ENCODE peak calls at places on chromosomes 3 and 15, in six cellular contexts. One of them, this sample, is unnamed.

GRCh38 chr15:74725241-74725774 is at the start of gene CYP1A1:
- DNase-seq in progenitor cell of endocrine pancreas: no peak
- DNase-seq in non-pigmented ciliary epithelial cell: no peak
- DNase-seq in iris pigment epithelial cell: no peak
- DNase-seq in HEK293T: peak
- DNase-seq in AG08395: peak
- DNase-seq in this sample: no peak

GRCh38 chr3:99419111-99419510 is 219.3 kb upstream of the COL8A1 start:
- DNase-seq in progenitor cell of endocrine pancreas: no peak
- DNase-seq in non-pigmented ciliary epithelial cell: no peak
- DNase-seq in HEK293T: no peak
- DNase-seq in iris pigment epithelial cell: peak
- DNase-seq in AG08395: peak
- DNase-seq in this sample: peak

GRCh38 chr3:48157950-48158376 is 30.3 kb downstream of the CDC25A start:
- DNase-seq in iris pigment epithelial cell: peak
- DNase-seq in HEK293T: peak
- DNase-seq in progenitor cell of endocrine pancreas: peak
- DNase-seq in AG08395: peak
- DNase-seq in non-pigmented ciliary epithelial cell: no peak
- DNase-seq in this sample: peak

GRCh38 chr3:37811625-37812356 is 49.9 kb upstream of the CTDSPL start:
- DNase-seq in iris pigment epithelial cell: no peak
- DNase-seq in progenitor cell of endocrine pancreas: no peak
- DNase-seq in AG08395: no peak
- DNase-seq in non-pigmented ciliary epithelial cell: no peak
- DNase-seq in HEK293T: no peak
- DNase-seq in this sample: no peak

GRCh38 chr15:67839929-67840746 is at the start of gene RNU6-1:
- DNase-seq in iris pigment epithelial cell: peak
- DNase-seq in HEK293T: peak
- DNase-seq in AG08395: peak
- DNase-seq in progenitor cell of endocrine pancreas: peak
- DNase-seq in non-pigmented ciliary epithelial cell: peak
- DNase-seq in this sample: peak

GRCh38 chr15:89777821-89778380 is 1.8 kb downstream of the MESP2 start:
- DNase-seq in non-pigmented ciliary epithelial cell: no peak
- DNase-seq in iris pigment epithelial cell: no peak
- DNase-seq in progenitor cell of endocrine pancreas: no peak
- DNase-seq in AG08395: no peak
- DNase-seq in HEK293T: no peak
- DNase-seq in this sample: no peak

GRCh38 chr3:12141350-12141749 is 17.4 kb downstream of the TIMP4 start:
- DNase-seq in HEK293T: no peak
- DNase-seq in non-pigmented ciliary epithelial cell: no peak
- DNase-seq in progenitor cell of endocrine pancreas: no peak
- DNase-seq in AG08395: no peak
- DNase-seq in iris pigment epithelial cell: no peak
- DNase-seq in this sample: no peak

GRCh38 chr15:78101423-78102105 is 9.2 kb downstream of the SH2D7 start:
- DNase-seq in progenitor cell of endocrine pancreas: no peak
- DNase-seq in AG08395: no peak
- DNase-seq in non-pigmented ciliary epithelial cell: no peak
- DNase-seq in HEK293T: no peak
- DNase-seq in iris pigment epithelial cell: no peak
- DNase-seq in this sample: no peak

GRCh38 chr15:101436526-101436925 is 53.0 kb downstream of the PCSK6 start:
- DNase-seq in iris pigment epithelial cell: no peak
- DNase-seq in non-pigmented ciliary epithelial cell: no peak
- DNase-seq in AG08395: no peak
- DNase-seq in HEK293T: no peak
- DNase-seq in progenitor cell of endocrine pancreas: no peak
- DNase-seq in this sample: no peak

GRCh38 chr3:45153658-45154437 is 7.7 kb upstream of the CDCP1 start:
- DNase-seq in progenitor cell of endocrine pancreas: no peak
- DNase-seq in iris pigment epithelial cell: peak
- DNase-seq in non-pigmented ciliary epithelial cell: peak
- DNase-seq in HEK293T: no peak
- DNase-seq in AG08395: peak
- DNase-seq in this sample: no peak

GRCh38 chr3:123068227-123069020 is 1.6 kb downstream of the PDIA5 start:
- DNase-seq in HEK293T: peak
- DNase-seq in non-pigmented ciliary epithelial cell: no peak
- DNase-seq in AG08395: no peak
- DNase-seq in iris pigment epithelial cell: no peak
- DNase-seq in progenitor cell of endocrine pancreas: no peak
- DNase-seq in this sample: no peak

GRCh38 chr3:163916596-163917560 is 1161.4 kb downstream of the SI start:
- DNase-seq in progenitor cell of endocrine pancreas: no peak
- DNase-seq in iris pigment epithelial cell: no peak
- DNase-seq in AG08395: no peak
- DNase-seq in non-pigmented ciliary epithelial cell: no peak
- DNase-seq in HEK293T: peak
- DNase-seq in this sample: no peak

GRCh38 chr3:78728406-78729145 is 1039.2 kb downstream of the ROBO1 start:
- DNase-seq in HEK293T: peak
- DNase-seq in iris pigment epithelial cell: peak
- DNase-seq in progenitor cell of endocrine pancreas: no peak
- DNase-seq in AG08395: peak
- DNase-seq in non-pigmented ciliary epithelial cell: no peak
- DNase-seq in this sample: peak

GRCh38 chr3:189353318-189353958 is 181.7 kb downstream of the TPRG1 start:
- DNase-seq in non-pigmented ciliary epithelial cell: no peak
- DNase-seq in HEK293T: no peak
- DNase-seq in iris pigment epithelial cell: no peak
- DNase-seq in progenitor cell of endocrine pancreas: no peak
- DNase-seq in AG08395: no peak
- DNase-seq in this sample: no peak

GRCh38 chr3:113002676-113003075 is 11.9 kb downstream of the GTPBP8 start:
- DNase-seq in HEK293T: no peak
- DNase-seq in iris pigment epithelial cell: peak
- DNase-seq in progenitor cell of endocrine pancreas: no peak
- DNase-seq in AG08395: no peak
- DNase-seq in non-pigmented ciliary epithelial cell: no peak
- DNase-seq in this sample: no peak

GRCh38 chr15:84921121-84921520 is 36.7 kb downstream of the SLC28A1 start:
- DNase-seq in non-pigmented ciliary epithelial cell: no peak
- DNase-seq in HEK293T: no peak
- DNase-seq in progenitor cell of endocrine pancreas: no peak
- DNase-seq in iris pigment epithelial cell: no peak
- DNase-seq in AG08395: peak
- DNase-seq in this sample: no peak

GRCh38 chr3:137764001-137764433 is at the start of gene SOX14:
- DNase-seq in HEK293T: peak
- DNase-seq in progenitor cell of endocrine pancreas: no peak
- DNase-seq in iris pigment epithelial cell: no peak
- DNase-seq in non-pigmented ciliary epithelial cell: no peak
- DNase-seq in AG08395: no peak
- DNase-seq in this sample: no peak

This sample was measured in Ammon's horn.